ENCODE peak calls at places on chromosomes 12 and 14, in six cellular contexts. T, L, A, J, Q and F are unnamed samples.

GRCh38 chr12:84874125-84874824 is 38.3 kb downstream of the SLC6A15 start:
- DNase-seq in A (peak; percentile 36), T (peak; percentile 85), Q (no peak), L (peak; percentile 81), J (peak; percentile 13), F (no peak)

GRCh38 chr12:79415754-79416435 is 274.9 kb downstream of the PAWR start:
- DNase-seq in Q (no peak), L (peak; percentile 91), J (peak; percentile 26), T (peak; percentile 42), A (no peak), F (no peak)

GRCh38 chr12:112191201-112191600 is 65.8 kb downstream of the TRAFD1 start:
- DNase-seq in Q (no peak), J (no peak), A (no peak), L (no peak), T (no peak), F (no peak)

GRCh38 chr12:82817368-82817767 is 130.7 kb downstream of the TMTC2 start:
- DNase-seq in L (peak; percentile 54), J (no peak), Q (no peak), A (no peak), T (no peak), F (no peak)

GRCh38 chr12:69123909-69124638 is 115.3 kb upstream of the CPSF6 start:
- DNase-seq in L (no peak), Q (no peak), J (no peak), A (no peak), T (no peak), F (no peak)

GRCh38 chr14:93309430-93309966 is 23.3 kb downstream of the BTBD7 start:
- DNase-seq in Q (no peak), L (peak; percentile 76), T (no peak), A (no peak), J (no peak), F (no peak)

GRCh38 chr14:71321556-71322315 is 414.5 kb downstream of the PCNX1 start:
- DNase-seq in Q (no peak), A (peak; percentile 19), J (no peak), L (peak; percentile 94), T (peak; percentile 45), F (no peak)

GRCh38 chr14:74405663-74406062 is 20.3 kb downstream of the SYNDIG1L start:
- DNase-seq in J (no peak), T (no peak), L (no peak), Q (peak; percentile 34), A (no peak), F (no peak)

GRCh38 chr12:32031109-32031508 is 71.9 kb downstream of the RESF1 start:
- DNase-seq in J (no peak), Q (no peak), A (no peak), L (no peak), T (no peak), F (no peak)

GRCh38 chr14:75578786-75579781 is 664 bp downstream of the FLVCR2 start:
- DNase-seq in L (no peak), J (no peak), Q (peak; percentile 52), A (peak; percentile 33), T (peak; percentile 76), F (peak; percentile 46)

GRCh38 chr12:48084066-48084465 is 21.8 kb downstream of the SENP1 start:
- DNase-seq in Q (no peak), L (peak; percentile 25), T (peak; percentile 55), J (no peak), A (no peak), F (no peak)

GRCh38 chr12:127722651-127723050 is 544.3 kb upstream of the TMEM132C start:
- DNase-seq in T (no peak), A (no peak), L (no peak), Q (no peak), J (no peak), F (no peak)

GRCh38 chr12:17016116-17016864 is 410.3 kb upstream of the LMO3 start:
- DNase-seq in A (no peak), T (no peak), J (no peak), Q (no peak), L (peak; percentile 80), F (no peak)

GRCh38 chr12:58916891-58917570 is 3.3 kb downstream of the LRIG3 start:
- DNase-seq in A (no peak), Q (no peak), J (no peak), L (peak; percentile 17), T (peak; percentile 94), F (peak; percentile 30)

GRCh38 chr12:64716839-64717455 is 42.3 kb downstream of the GNS start:
- DNase-seq in L (no peak), J (no peak), A (no peak), Q (no peak), T (no peak), F (no peak)
- TF ChIP-seq CTCF in L (no peak), J (no peak), A (no peak), Q (no peak), T (no peak), F (no peak)

GRCh38 chr12:131452444-131452860 is 258.4 kb upstream of the SFSWAP start:
- DNase-seq in L (peak; percentile 69), T (no peak), J (no peak), Q (no peak), A (no peak), F (peak; percentile 64)
- H3K27ac ChIP-seq in L (no peak overlapping the region), T (no peak overlapping the region), J (no peak overlapping the region), Q (no peak overlapping the region), A (no peak overlapping the region), F (no peak overlapping the region)

GRCh38 chr12:124472690-124473279 is 94.6 kb downstream of the NCOR2 start:
- DNase-seq in T (no peak), J (no peak), Q (no peak), L (no peak), A (no peak), F (no peak)
- H3K9me3 ChIP-seq in T (peaks cover 3% of the 10 kb centered on the region), J (peaks cover 41% of the 10 kb centered on the region), Q (peaks cover 10% of the 10 kb centered on the region), L (peaks cover 9% of the 10 kb centered on the region), A (peaks cover 7% of the 10 kb centered on the region), F (peaks cover 21% of the 10 kb centered on the region)

GRCh38 chr14:65258391-65258790 is 154.1 kb upstream of the FUT8 start:
- DNase-seq in J (no peak), Q (no peak), T (peak; percentile 78), L (peak; percentile 91), A (no peak), F (no peak)

GRCh38 chr14:65256714-65257113 is 154.4 kb upstream of the MAX start:
- DNase-seq in A (no peak), L (no peak), Q (no peak), T (no peak), J (no peak), F (no peak)

GRCh38 chr14:65255029-65255545 is 152.8 kb upstream of the MAX start:
- DNase-seq in Q (no peak), J (no peak), L (peak; percentile 96), A (no peak), T (peak; percentile 66), F (no peak)

GRCh38 chr14:65257405-65257804 is 155.1 kb upstream of the MAX start:
- DNase-seq in T (no peak), L (no peak), Q (no peak), J (no peak), A (no peak), F (no peak)

GRCh38 chr14:65255583-65256443 is 153.5 kb upstream of the MAX start:
- DNase-seq in T (no peak), J (no peak), Q (peak; percentile 67), L (peak; percentile 95), A (no peak), F (no peak)
- TF ChIP-seq CTCF in T (no peak), J (no peak), Q (no peak), L (no peak), A (peak; percentile 5), F (no peak)

DNA sequence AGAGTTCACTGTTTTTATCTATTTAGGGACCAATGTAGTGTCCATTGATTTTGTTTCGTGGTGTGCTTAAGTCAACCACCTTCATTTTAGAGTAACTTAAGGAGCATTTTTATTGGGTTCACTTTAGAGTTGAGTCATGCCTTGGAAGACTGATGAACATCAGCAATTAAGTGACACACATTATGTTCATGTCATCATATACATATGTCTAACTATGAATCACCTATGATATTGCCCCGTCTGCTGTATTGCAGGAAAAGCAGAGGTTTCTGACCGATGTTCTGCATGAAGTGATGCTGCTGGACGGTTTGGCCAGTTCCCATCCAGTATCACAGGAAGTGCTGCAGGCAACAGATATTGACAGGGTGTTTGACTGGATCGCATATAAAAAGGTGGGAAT is 227.1 kb downstream of the TRHDE start:
- DNase-seq in A (no peak), T (no peak), J (no peak), L (peak; percentile 85), Q (no peak), F (no peak)
- H3K27ac ChIP-seq in A (no peak overlapping the region), T (no peak overlapping the region), J (no peak overlapping the region), L (peak overlapping the region; percentile 36), Q (no peak overlapping the region), F (no peak overlapping the region)

DNA sequence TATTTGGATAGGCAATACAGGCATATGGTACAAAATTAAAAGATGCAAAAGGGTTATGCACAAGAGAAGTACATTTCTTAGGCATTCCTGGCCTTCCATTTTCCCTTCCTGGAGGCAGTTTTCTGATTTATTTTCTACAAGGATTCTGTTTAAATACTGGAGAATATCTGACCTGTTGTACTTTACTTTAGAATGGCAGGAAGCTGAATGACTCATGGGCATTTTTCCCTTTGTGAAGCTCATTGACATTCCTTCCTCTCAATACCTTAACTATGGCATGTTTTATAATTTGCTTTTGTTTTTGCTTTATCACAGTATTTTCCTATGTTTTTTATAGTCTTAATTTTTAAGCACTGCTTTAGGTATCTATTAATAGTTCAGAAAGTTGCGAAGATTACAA is 62.7 kb downstream of the RCOR1 start:
- DNase-seq in L (peak; percentile 83), Q (no peak), A (no peak), J (no peak), T (no peak), F (no peak)
- H3K9me3 ChIP-seq in L (no peaks in the 10 kb centered on the region), Q (no peaks in the 10 kb centered on the region), A (no peaks in the 10 kb centered on the region), J (no peaks in the 10 kb centered on the region), T (no peaks in the 10 kb centered on the region), F (no peaks in the 10 kb centered on the region)

DNA sequence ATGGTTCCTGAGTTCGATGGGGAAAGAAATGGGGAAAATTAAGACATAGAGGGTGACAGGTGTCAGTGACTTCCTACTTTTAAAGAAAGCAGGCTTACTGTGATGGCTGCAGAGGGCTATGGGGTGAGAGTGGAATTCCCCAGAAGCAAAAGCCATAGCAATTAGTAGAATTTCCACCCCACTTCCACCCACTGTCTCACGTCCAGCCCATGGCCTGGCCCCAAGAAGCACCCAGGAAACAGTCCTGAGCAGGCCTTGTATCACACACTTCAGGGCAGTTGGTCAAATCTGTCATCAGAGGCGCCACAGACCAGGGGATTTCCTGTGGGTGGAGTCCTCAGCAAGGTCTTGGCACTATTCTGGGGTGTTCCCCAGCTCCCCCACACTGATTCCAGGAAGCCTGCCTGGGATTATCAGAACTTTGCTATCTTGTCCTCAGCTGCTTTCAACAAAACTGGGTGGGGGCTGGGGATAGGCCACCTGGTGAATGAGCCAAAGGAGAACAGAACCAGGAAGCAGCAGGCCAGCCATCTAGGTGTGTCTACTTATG is 120.1 kb upstream of the CCND2 start:
- DNase-seq in J (no peak), L (no peak), Q (no peak), T (no peak), A (no peak), F (no peak)
- TF ChIP-seq CTCF in J (no peak), L (no peak), Q (no peak), T (no peak), A (no peak), F (no peak)

DNA sequence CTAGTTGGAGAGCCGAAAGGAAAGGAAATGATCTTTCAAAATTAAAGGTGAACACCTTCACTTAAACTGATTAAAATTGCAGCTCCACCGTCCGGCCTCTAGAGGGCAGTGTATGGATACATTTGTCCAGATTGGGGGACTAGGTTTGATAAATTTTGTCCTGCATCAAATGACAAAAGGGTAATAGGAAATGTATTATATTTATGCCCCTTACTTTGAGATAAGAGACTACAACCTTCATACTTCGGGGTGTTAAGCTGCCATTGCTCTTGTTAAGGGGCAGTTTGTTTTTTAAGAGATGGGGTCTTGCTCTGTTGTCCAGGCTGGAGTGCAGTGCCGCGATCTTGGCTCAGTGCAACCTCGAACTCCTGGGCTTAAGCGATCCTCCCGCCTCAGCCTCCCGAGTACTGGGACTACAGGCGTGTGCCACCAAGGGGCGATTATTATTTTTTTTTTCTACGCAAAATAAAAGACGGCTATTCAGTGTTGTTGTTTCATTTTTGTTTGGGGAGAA is 818 bp upstream of the SUOX start:
- DNase-seq in T (peak; percentile 79), A (peak; percentile 52), L (peak; percentile 75), J (no peak), Q (no peak), F (no peak)
- H3K27ac ChIP-seq in T (peak overlapping the region; percentile 11), A (peak overlapping the region; percentile 92), L (no peak overlapping the region), J (no peak overlapping the region), Q (peak overlapping the region; percentile 77), F (peak overlapping the region; percentile 76)